ENCODE peak calls at places on chromosomes 16 and 17, in four cellular contexts. K is neuronal stem cell, N is H9, O is H1. W is an unnamed sample.
A peak's percentile ranks its signal among the peaks of the same experiment; 100 is the strongest.

GRCh38 chr16:1407749-1408148 is 6.8 kb downstream of the UNKL start:
- DNase-seq in K (no peak), N (no peak), O (no peak), W (no peak)

GRCh38 chr17:79991140-79991923 is 44.3 kb downstream of the TBC1D16 start:
- DNase-seq in K (peak; percentile 69), N (peak; percentile 94), O (peak; percentile 44), W (peak; percentile 80)

GRCh38 chr17:49359990-49360795 is 1.9 kb downstream of the ZNF652 start:
- DNase-seq in K (no peak), N (peak; percentile 18), O (no peak), W (peak; percentile 41)

GRCh38 chr17:82775033-82775823 is 23.4 kb downstream of the TBCD start:
- DNase-seq in K (peak; percentile 43), N (peak; percentile 91), O (no peak), W (peak; percentile 45)

GRCh38 chr16:31276600-31276999 is 16.8 kb downstream of the ITGAM start:
- DNase-seq in K (no peak), N (no peak), O (no peak), W (no peak)

GRCh38 chr17:7475764-7476422 is 3.5 kb downstream of the ZBTB4 start:
- DNase-seq in K (no peak), N (no peak), O (no peak), W (peak; percentile 54)

GRCh38 chr17:60491771-60492170 is 34.3 kb downstream of the APPBP2 start:
- DNase-seq in K (no peak), N (no peak), O (no peak), W (no peak)

GRCh38 chr16:87470332-87470731 is 22.5 kb downstream of the ZCCHC14 start:
- DNase-seq in K (no peak), N (no peak), O (no peak), W (peak; percentile 85)

GRCh38 chr17:7855643-7856080 is 796 bp downstream of the TMEM88 start:
- DNase-seq in K (no peak), N (no peak), O (no peak), W (peak; percentile 57)

GRCh38 chr16:57007530-57007929 is 18.2 kb downstream of the NLRC5 start:
- DNase-seq in K (no peak), N (no peak), O (no peak), W (no peak)

GRCh38 chr16:57784334-57784733 is 18.0 kb downstream of the KIFC3 start:
- DNase-seq in K (no peak), N (no peak), O (no peak), W (no peak)

GRCh38 chr16:2147981-2148671 is at the start of gene RAB26:
- DNase-seq in K (peak; percentile 70), N (peak; percentile 85), O (no peak), W (peak; percentile 53)

GRCh38 chr17:50266384-50267073 is 7.7 kb upstream of the TMEM92 start:
- DNase-seq in K (no peak), N (peak; percentile 40), O (no peak), W (peak; percentile 55)

GRCh38 chr17:43874293-43874692 is 27.3 kb downstream of the CD300LG start:
- DNase-seq in K (no peak), N (no peak), O (no peak), W (no peak)

GRCh38 chr17:74541176-74542111 is 4.5 kb downstream of the CD300C start:
- DNase-seq in K (no peak), N (no peak), O (no peak), W (no peak)

GRCh38 chr16:23974223-23974622 is 138.4 kb downstream of the PRKCB start:
- DNase-seq in K (peak; percentile 65), N (peak; percentile 81), O (peak; percentile 29), W (no peak)

GRCh38 chr17:13310858-13311257 is 290.9 kb downstream of the HS3ST3A1 start:
- DNase-seq in K (no peak), N (no peak), O (no peak), W (no peak)

GRCh38 chr16:20878682-20879147 is 21.4 kb downstream of the DCUN1D3 start:
- DNase-seq in K (no peak), N (no peak), O (no peak), W (no peak)
- H2BK15ac ChIP-seq in K (no peak overlapping the region), N (no peak overlapping the region), O (no peak overlapping the region), W (no peak overlapping the region)

DNA sequence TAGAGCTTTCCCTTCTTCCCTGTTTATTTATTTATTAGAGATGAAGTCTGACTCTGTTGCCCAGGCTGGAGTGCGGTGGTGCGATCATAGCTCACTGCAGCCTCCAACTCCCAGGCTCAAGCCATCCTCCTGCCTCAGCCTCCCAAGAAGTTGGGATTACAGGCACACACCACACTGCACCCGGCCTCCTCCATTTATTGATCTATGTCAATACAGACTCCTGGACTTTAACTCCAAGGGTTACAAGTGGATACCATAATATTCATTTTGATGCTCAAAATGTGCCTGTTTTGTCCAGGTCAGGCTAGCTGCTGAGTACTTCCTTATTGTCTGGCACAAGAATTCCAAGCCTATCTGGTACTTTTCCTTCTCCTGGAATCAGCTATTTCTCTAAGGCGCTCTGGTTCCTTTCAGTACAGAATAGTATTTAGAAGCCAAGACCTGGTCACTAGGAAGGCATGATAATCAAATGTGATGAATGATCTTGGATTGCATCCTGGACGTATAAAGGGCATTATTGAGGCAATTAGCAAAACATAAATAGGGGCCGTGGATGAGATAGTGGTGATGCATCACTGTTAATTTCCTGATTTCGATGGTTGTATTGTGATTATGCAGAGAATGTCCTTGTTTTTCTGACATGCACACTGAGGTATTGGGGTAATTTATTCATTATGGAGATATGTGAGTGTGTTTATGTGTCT is 21.7 kb downstream of the IL4R start:
- DNase-seq in K (no peak), N (no peak), O (no peak), W (peak; percentile 57)
- H2BK12ac ChIP-seq in K (no peak overlapping the region), N (no peak overlapping the region), O (no peak overlapping the region), W (peak overlapping the region; percentile 57)

GRCh38 chr17:15261818-15262290 is 3.3 kb downstream of the PMP22 start:
- DNase-seq in K (no peak), N (peak; percentile 52), O (no peak), W (peak; percentile 66)
- H2BK15ac ChIP-seq in K (no peak overlapping the region), N (no peak overlapping the region), O (no peak overlapping the region), W (peak overlapping the region; percentile 62)

GRCh38 chr17:17906418-17907215 is 65.6 kb downstream of the TOM1L2 start:
- DNase-seq in K (no peak), N (no peak), O (no peak), W (no peak)
- H2BK12ac ChIP-seq in K (no peak overlapping the region), N (no peak overlapping the region), O (peak overlapping the region; percentile 60), W (no peak overlapping the region)

GRCh38 chr17:35086931-35087573 is 23.5 kb upstream of the RFFL start:
- DNase-seq in K (no peak), N (no peak), O (no peak), W (no peak)

GRCh38 chr17:35088647-35088910 is 25.1 kb upstream of the RFFL start:
- DNase-seq in K (peak; percentile 8), N (peak; percentile 80), O (no peak), W (no peak)

GRCh38 chr17:35087731-35088646 is 24.5 kb upstream of the RFFL start:
- DNase-seq in K (no peak), N (no peak), O (no peak), W (peak; percentile 80)

GRCh38 chr17:35084987-35085386 is 21.5 kb upstream of the RFFL start:
- DNase-seq in K (no peak), N (no peak), O (no peak), W (no peak)

GRCh38 chr17:35086164-35086563 is 22.7 kb upstream of the RFFL start:
- DNase-seq in K (no peak), N (no peak), O (no peak), W (no peak)
- H2BK15ac ChIP-seq in K (no peak overlapping the region), N (no peak overlapping the region), O (no peak overlapping the region), W (no peak overlapping the region)

DNA sequence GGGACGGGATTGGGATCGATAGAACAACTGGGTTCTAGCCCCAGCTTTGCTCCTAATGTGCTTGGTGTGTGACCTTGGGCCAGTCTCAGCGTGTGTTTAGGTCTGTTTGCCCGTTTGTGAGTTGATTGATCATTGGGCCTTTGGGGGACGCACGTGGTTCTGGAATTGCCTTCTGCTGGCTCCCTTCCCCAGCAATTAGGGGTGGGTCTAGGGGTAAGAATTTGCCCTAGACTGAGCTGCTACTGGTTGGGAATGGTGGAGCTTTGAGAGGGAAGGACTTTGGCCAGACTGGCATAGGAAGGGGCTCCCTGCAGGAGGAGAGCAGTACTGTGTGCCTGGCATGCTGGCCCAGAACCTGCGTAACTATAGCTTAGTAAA is 1.5 kb downstream of the SPNS2 start:
- DNase-seq in K (no peak), N (no peak), O (no peak), W (no peak)
- H2BK12ac ChIP-seq in K (no peak overlapping the region), N (no peak overlapping the region), O (no peak overlapping the region), W (no peak overlapping the region)

W was measured in mesenchymal stem cell.